ENCODE peak calls at places on chromosomes 11 and 22, in six cellular contexts. M is stimulated activated CD4-positive, alpha-beta T cell treated with anti-CD3 and anti-CD28 coated beads, Interleukin-1b, Interleukin-23, amount 100 ng/mL, for 4 hours; K is amniotic epithelial cell; T is naive thymus-derived CD4-positive, alpha-beta T cell; E is Calu3; S is LoVo. B is an unnamed sample.
A peak's percentile ranks its signal among the peaks of the same experiment; 100 is the strongest.

GRCh38 chr22:23243006-23243573 is 62.8 kb downstream of the BCR start:
- DNase-seq in M (peak; percentile 45), K (no peak), T (peak; percentile 78), E (no peak), S (no peak), B (no peak)

GRCh38 chr11:130213143-130213978 is 53.8 kb downstream of the ST14 start:
- DNase-seq in M (peak; percentile 71), K (no peak), T (peak; percentile 67), E (peak; percentile 68), S (peak; percentile 40), B (peak; percentile 45)

GRCh38 chr11:22711212-22711770 is 44.9 kb downstream of the GAS2 start:
- DNase-seq in M (no peak), K (no peak), T (no peak), E (no peak), S (no peak), B (no peak)

GRCh38 chr11:97703815-97704214 is 1314.0 kb downstream of the JRKL start:
- DNase-seq in M (no peak), K (peak; percentile 13), T (no peak), E (no peak), S (no peak), B (no peak)

GRCh38 chr22:24386814-24387550 is 40.4 kb upstream of the ADORA2A start:
- DNase-seq in M (no peak), K (peak; percentile 72), T (no peak), E (no peak), S (no peak), B (no peak)

GRCh38 chr22:17638182-17638431 is 450 bp upstream of the BCL2L13 start:
- DNase-seq in M (no peak), K (no peak), T (no peak), E (no peak), S (peak; percentile 56), B (no peak)

GRCh38 chr11:129013737-129014475 is 71.2 kb upstream of the TP53AIP1 start:
- DNase-seq in M (no peak), K (peak; percentile 9), T (no peak), E (no peak), S (peak; percentile 82), B (no peak)

GRCh38 chr22:20551805-20552449 is 44.5 kb downstream of the MED15 start:
- DNase-seq in M (no peak), K (no peak), T (peak; percentile 21), E (no peak), S (no peak), B (peak; percentile 24)

GRCh38 chr11:98455500-98456186 is 565.1 kb upstream of the CNTN5 start:
- DNase-seq in M (no peak), K (no peak), T (no peak), E (no peak), S (no peak), B (no peak)

GRCh38 chr11:8813658-8814057 is 97.3 kb upstream of the AKIP1 start:
- DNase-seq in M (peak; percentile 21), K (peak; percentile 88), T (peak; percentile 8), E (peak; percentile 84), S (peak; percentile 44), B (peak; percentile 50)